ENCODE peak calls at places on chromosomes 7 and 10, in seven cellular contexts. L is GM23248, X is left ventricle myocardium inferior, E is A549, V is mesenchymal stem cell, M is fibroblast of lung, R is ascending aorta. W is an unnamed sample. For H3K9me3 and H3K4me1, the result is how much of the 10 kb centered on the place peaks cover.

GRCh38 chr7:27277628-27278027 is 35.0 kb downstream of the EVX1 start:
- DNase-seq in L (peak), X (no peak), E (peak), V (peak), M (no peak), R (no peak), W (peak)

GRCh38 chr10:33274096-33274785 is 60.2 kb downstream of the NRP1 start:
- DNase-seq in L (no peak), X (no peak), E (no peak), V (no peak), M (no peak), R (no peak), W (no peak)

GRCh38 chr7:151864561-151864960 is 12.4 kb downstream of the PRKAG2 start:
- DNase-seq in L (no peak), X (no peak), E (no peak), V (no peak), M (no peak), R (no peak), W (no peak)

GRCh38 chr7:21355406-21355874 is 72.4 kb upstream of the SP4 start:
- DNase-seq in L (no peak), X (no peak), E (no peak), V (no peak), M (no peak), R (no peak), W (no peak)

GRCh38 chr10:85851300-85851699 is 515.3 kb downstream of the GRID1 start:
- DNase-seq in L (peak), X (no peak), E (no peak), V (peak), M (no peak), R (no peak), W (no peak)

GRCh38 chr10:49273082-49273465 is 25.9 kb upstream of the C10orf71 start:
- DNase-seq in L (no peak), X (no peak), E (no peak), V (no peak), M (no peak), R (no peak), W (no peak)

GRCh38 chr7:150978136-150978789 is at the start of gene KCNH2:
- DNase-seq in L (no peak), X (peak), E (peak), V (no peak), M (no peak), R (no peak), W (peak)

GRCh38 chr10:17647316-17647715 is 3.4 kb downstream of the STAM start:
- DNase-seq in L (no peak), X (no peak), E (no peak), V (no peak), M (no peak), R (no peak), W (no peak)

GRCh38 chr7:468681-469590 is 50.7 kb downstream of the PDGFA start:
- DNase-seq in L (peak), X (no peak), E (no peak), V (peak), M (no peak), R (no peak), W (no peak)

GRCh38 chr7:741850-742249 is 14.8 kb upstream of the PRKAR1B start:
- DNase-seq in L (no peak), X (no peak), E (no peak), V (no peak), M (no peak), R (no peak), W (no peak)

GRCh38 chr10:116627386-116627933 is 6.7 kb downstream of the PNLIPRP2 start:
- DNase-seq in L (peak), X (no peak), E (peak), V (no peak), M (no peak), R (no peak), W (no peak)
- H3K4me3 ChIP-seq in L (no peak), X (peak), E (peak), V (peak), M (no peak), R (no peak), W (no peak)

GRCh38 chr7:138342990-138343389 is 117.1 kb upstream of the TRIM24 start:
- DNase-seq in L (no peak), X (no peak), E (no peak), V (no peak), M (no peak), R (no peak), W (no peak)

DNA sequence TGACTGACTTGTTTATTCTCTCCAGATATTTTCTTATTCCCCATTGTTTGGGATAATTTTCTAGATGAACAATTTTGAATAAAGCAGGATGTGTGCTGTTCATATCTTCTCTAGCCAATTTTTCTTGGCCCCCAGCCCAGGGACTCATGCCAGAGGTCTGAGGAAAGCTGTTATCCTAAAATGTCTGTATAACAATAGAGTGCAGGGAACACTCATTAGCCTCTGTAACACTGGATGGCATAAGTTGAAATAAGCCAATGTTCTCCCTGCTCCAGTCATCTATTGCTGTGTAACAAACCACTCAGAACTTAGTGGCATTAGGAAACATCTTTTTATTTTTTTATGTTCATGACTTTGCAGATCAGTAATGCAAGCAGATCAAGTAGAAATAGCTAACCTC is 121.7 kb upstream of the TRIM24 start:
- DNase-seq in L (no peak), X (peak), E (no peak), V (no peak), M (no peak), R (no peak), W (no peak)
- H3K9me3 ChIP-seq in L (under half), X (half or more), E (under half), V (under half), M (under half), R (under half), W (under half)

DNA sequence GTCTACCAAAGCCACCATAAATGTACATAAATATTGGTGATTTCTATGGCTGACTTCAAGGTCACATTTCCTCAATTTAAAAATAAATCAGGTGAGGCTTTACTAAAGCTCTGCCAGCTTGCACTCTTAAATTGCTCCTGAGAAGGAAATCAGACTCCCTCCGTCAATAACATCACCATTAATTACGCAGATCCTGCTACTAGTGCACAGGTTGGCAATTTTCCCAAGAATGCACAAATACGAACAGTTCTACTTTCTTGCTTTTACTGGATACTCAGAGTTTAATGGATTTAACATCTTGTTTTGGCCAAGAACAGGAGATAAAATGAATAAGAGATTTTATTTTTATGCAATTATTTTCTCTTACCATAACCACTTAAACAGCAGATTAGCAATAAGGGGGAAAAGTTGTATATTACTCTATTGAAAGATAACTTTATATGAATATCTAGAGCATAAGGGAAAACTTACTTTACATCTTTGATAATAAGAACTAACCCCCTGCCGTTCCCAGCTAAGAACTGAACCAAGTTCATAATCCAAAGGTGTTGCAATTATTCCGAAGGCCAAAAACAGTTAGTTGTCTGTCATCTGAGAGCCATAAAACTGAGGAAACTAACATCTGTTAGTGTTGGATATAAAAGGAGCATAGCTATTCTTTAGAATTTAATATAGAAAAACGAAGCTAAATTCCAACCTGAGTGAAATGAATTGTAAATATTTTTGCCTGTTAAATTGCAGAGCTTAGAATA is 140.5 kb downstream of the TWIST1 start:
- DNase-seq in L (peak), X (no peak), E (no peak), V (no peak), M (no peak), R (no peak), W (peak)
- H3K4me1 ChIP-seq in L (under half), X (under half), E (under half), V (under half), M (under half), R (under half), W (under half)

GRCh38 chr10:67788028-67788886 is 49.7 kb downstream of the DNAJC12 start:
- DNase-seq in L (peak), X (peak), E (peak), V (no peak), M (peak), R (no peak), W (peak)
- H3K4me3 ChIP-seq in L (no peak), X (no peak), E (no peak), V (no peak), M (no peak), R (no peak), W (no peak)

DNA sequence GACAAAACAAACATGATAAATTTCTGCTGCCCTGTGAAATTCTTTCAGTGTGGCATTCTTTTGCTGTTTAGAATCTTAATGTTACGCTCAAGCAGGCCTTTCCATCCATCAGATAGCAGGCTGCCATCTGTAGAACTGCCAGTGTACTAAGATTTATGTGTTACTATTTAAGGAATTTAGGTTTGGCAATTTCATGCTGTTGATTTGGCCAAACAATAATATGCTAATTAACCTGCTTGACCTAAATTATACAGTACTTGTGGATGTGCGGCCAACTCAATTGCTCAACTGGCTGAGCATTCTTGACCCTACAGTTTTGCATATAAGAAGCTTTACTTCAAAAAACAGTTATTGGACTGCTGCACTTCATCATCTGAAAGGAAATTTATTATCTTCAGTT is 477.7 kb upstream of the TPK1 start:
- DNase-seq in L (no peak), X (no peak), E (no peak), V (no peak), M (peak), R (no peak), W (no peak)
- H3K9me3 ChIP-seq in L (under half), X (under half), E (under half), V (under half), M (under half), R (under half), W (under half)

GRCh38 chr7:7962851-7963250 is 5.7 kb upstream of the GLCCI1 start:
- DNase-seq in L (peak), X (no peak), E (no peak), V (peak), M (no peak), R (no peak), W (peak)
- H3K4me1 ChIP-seq in L (under half), X (under half), E (under half), V (under half), M (under half), R (under half), W (under half)

GRCh38 chr10:116873134-116873533 is 23.8 kb downstream of the ENO4 start:
- DNase-seq in L (no peak), X (no peak), E (no peak), V (no peak), M (no peak), R (no peak), W (no peak)

GRCh38 chr10:116879817-116880216 is 30.5 kb downstream of the ENO4 start:
- DNase-seq in L (no peak), X (no peak), E (no peak), V (no peak), M (no peak), R (no peak), W (no peak)

GRCh38 chr10:116878123-116878522 is 28.8 kb downstream of the ENO4 start:
- DNase-seq in L (no peak), X (no peak), E (no peak), V (no peak), M (no peak), R (no peak), W (no peak)

GRCh38 chr10:116877391-116877790 is 28.1 kb downstream of the ENO4 start:
- DNase-seq in L (no peak), X (no peak), E (no peak), V (no peak), M (no peak), R (no peak), W (no peak)

DNA sequence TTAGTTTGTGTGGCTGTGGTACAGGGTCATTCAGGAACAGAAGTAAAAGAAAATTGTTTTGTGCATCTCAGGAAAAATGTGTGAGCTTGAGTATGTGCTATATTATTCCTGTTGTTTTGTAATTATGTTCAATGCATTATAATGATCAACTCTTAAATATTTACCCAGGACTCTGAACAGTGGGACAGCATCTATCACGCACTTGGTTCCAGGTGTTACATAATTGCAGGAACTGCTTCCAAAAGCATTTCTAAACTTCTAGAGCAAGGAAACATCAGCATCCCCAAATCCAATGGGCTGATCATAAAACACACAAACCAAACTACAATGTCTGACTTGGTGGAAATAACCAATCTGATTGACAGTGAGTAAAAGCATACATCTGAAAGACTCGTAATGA is 26.6 kb downstream of the ENO4 start:
- DNase-seq in L (no peak), X (no peak), E (no peak), V (no peak), M (no peak), R (no peak), W (no peak)
- H3K4me3 ChIP-seq in L (no peak), X (no peak), E (no peak), V (no peak), M (no peak), R (no peak), W (no peak)

DNA sequence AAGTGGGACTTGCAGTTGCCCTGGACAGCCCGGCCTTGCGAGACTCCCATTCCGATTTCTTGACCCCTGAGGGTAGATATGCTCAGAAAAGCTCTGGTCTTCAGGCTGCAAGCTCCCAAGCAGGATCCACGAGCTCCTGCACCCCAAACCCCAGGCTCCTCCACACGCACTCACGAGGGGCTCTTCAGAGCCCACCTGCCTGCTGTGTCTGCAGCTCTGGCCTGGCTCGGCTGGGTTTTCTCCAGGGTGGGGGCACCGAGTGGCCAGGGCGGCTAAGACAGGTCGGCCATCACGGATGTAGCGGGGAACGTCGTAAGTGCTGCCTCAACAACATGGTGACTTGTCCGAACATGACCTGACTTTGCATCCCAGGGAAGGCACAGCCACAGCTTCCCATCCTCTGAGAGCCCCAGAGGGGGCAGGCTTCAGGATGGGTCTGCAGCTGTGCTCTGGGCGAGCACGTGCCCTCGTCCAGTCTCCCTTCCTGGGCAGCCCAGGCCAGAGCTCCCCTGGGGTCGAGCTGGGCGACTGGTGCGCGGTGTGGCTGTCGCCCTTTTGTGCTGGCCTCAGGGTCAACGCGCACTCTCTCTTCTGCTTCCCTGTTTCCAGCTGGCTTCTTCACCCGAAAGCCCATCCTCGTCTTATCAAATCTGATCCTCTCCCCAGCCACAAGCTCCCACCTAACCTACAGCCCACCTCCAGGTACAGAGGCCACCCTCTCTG is 415.3 kb downstream of the DNAJB6 start:
- DNase-seq in L (no peak), X (no peak), E (no peak), V (no peak), M (no peak), R (no peak), W (no peak)
- H3K9me3 ChIP-seq in L (under half), X (under half), E (under half), V (under half), M (under half), R (under half), W (under half)